ENCODE peak calls at places on chromosomes 13 and 19, in eight cellular contexts. K, M, J, H, S, X, L and F are unnamed samples.

GRCh38 chr13:73060251-73061160 is 1.7 kb downstream of the KLF5 start:
- DNase-seq in H (no peak), L (peak), M (peak), J (no peak), S (peak), X (peak), K (peak), F (peak)

GRCh38 chr13:39051157-39051556 is 12.9 kb downstream of the NHLRC3 start:
- DNase-seq in L (peak), S (no peak), X (no peak), M (peak), K (peak), J (no peak), H (peak), F (no peak)

GRCh38 chr19:33796164-33797100 is at the start of gene KCTD15:
- DNase-seq in K (peak), L (peak), X (peak), S (peak), H (no peak), J (no peak), M (peak), F (peak)

GRCh38 chr19:58117841-58118575 is 20.0 kb upstream of the ZSCAN18 start:
- DNase-seq in K (no peak), X (no peak), H (no peak), M (no peak), J (no peak), S (no peak), L (no peak), F (no peak)

GRCh38 chr13:29598321-29598720 is 2.8 kb upstream of the SLC7A1 start:
- DNase-seq in S (no peak), J (no peak), M (no peak), K (no peak), X (no peak), L (no peak), H (no peak), F (no peak)

GRCh38 chr13:112705286-112705685 is 15.4 kb downstream of the ATP11A start:
- DNase-seq in K (no peak), L (no peak), S (no peak), M (no peak), X (no peak), J (no peak), H (no peak), F (no peak)

GRCh38 chr13:98050041-98050466 is 92.8 kb upstream of the FARP1 start:
- DNase-seq in K (no peak), J (no peak), L (peak), S (no peak), X (no peak), H (no peak), M (peak), F (no peak)

GRCh38 chr19:16180611-16181010 is 4.6 kb upstream of the FAM32A start:
- DNase-seq in S (no peak), K (no peak), H (no peak), L (no peak), X (no peak), J (no peak), M (peak), F (no peak)

GRCh38 chr19:12703056-12703455 is 6.6 kb upstream of the FBXW9 start:
- DNase-seq in K (no peak), H (no peak), X (peak), L (peak), S (no peak), M (peak), J (no peak), F (peak)

GRCh38 chr19:3161453-3161852 is 17.1 kb upstream of the S1PR4 start:
- DNase-seq in M (peak), L (peak), S (no peak), H (no peak), J (no peak), K (no peak), X (no peak), F (no peak)

GRCh38 chr19:45881909-45882528 is 3.9 kb downstream of the IRF2BP1 start:
- DNase-seq in L (no peak), K (no peak), S (no peak), M (no peak), X (no peak), H (no peak), J (no peak), F (no peak)

GRCh38 chr13:43303040-43303729 is 279.8 kb downstream of the DNAJC15 start:
- DNase-seq in S (peak), L (peak), M (peak), X (peak), J (peak), H (peak), K (no peak), F (peak)

GRCh38 chr19:37975071-37975470 is 68.1 kb downstream of the SIPA1L3 start:
- DNase-seq in H (peak), K (peak), J (no peak), L (no peak), X (no peak), M (no peak), S (no peak), F (no peak)